ENCODE peak calls at places on chromosomes 2 and 18, in ten cellular contexts. R is breast epithelium; X is CD8-positive, alpha-beta memory T cell; Z is heart right ventricle; V is psoas muscle; F is endodermal cell; E is lower lobe of right lung; D is thoracic aorta; B is astrocyte; L is HCT116. W is an unnamed sample.

GRCh38 chr2:47089083-47089464 is 66.0 kb downstream of the STPG4 start:
- DNase-seq in R (no peak), X (no peak), Z (no peak), V (no peak), F (no peak), E (no peak), D (no peak), B (peak; percentile 66), L (peak; percentile 39), W (peak; percentile 47)

GRCh38 chr2:235553291-235553690 is 59.4 kb downstream of the AGAP1 start:
- DNase-seq in R (no peak), X (no peak), Z (no peak), V (no peak), F (no peak), E (no peak), D (no peak), B (no peak), L (no peak), W (no peak)

GRCh38 chr2:128395640-128396499 is 77.2 kb upstream of the HS6ST1 start:
- DNase-seq in R (no peak), X (no peak), Z (no peak), V (no peak), F (peak; percentile 51), E (no peak), D (no peak), B (peak; percentile 1), L (no peak), W (peak; percentile 61)

GRCh38 chr18:24964213-24964612 is 387.8 kb downstream of the ZNF521 start:
- DNase-seq in R (no peak), X (no peak), Z (no peak), V (peak; percentile 72), F (peak; percentile 78), E (no peak), D (no peak), B (no peak), L (no peak), W (no peak)

GRCh38 chr2:3644891-3645605 is 13.0 kb upstream of the ALLC start:
- DNase-seq in R (no peak), X (no peak), Z (no peak), V (no peak), F (peak; percentile 42), E (no peak), D (no peak), B (no peak), L (no peak), W (no peak)

GRCh38 chr2:121648206-121648605 is 1.1 kb downstream of the CLASP1 start:
- DNase-seq in R (no peak), X (no peak), Z (no peak), V (no peak), F (no peak), E (no peak), D (no peak), B (peak; percentile 38), L (no peak), W (no peak)

GRCh38 chr2:179900655-179901054 is 39.2 kb upstream of the ZNF385B start:
- DNase-seq in R (no peak), X (no peak), Z (no peak), V (no peak), F (no peak), E (no peak), D (no peak), B (no peak), L (no peak), W (no peak)

GRCh38 chr2:210003394-210003793 is 956 bp downstream of the RPE start:
- DNase-seq in R (no peak), X (no peak), Z (no peak), V (no peak), F (no peak), E (no peak), D (no peak), B (no peak), L (no peak), W (no peak)

GRCh38 chr2:56580242-56580641 is 396.5 kb downstream of the CCDC85A start:
- DNase-seq in R (no peak), X (no peak), Z (no peak), V (no peak), F (no peak), E (no peak), D (no peak), B (peak; percentile 90), L (no peak), W (no peak)

GRCh38 chr18:36131692-36132483 is 2.2 kb downstream of the ELP2 start:
- DNase-seq in R (no peak), X (no peak), Z (no peak), V (no peak), F (no peak), E (no peak), D (no peak), B (no peak), L (no peak), W (no peak)
- H3K4me3 ChIP-seq in R (peak overlapping the region; percentile 90), X (peak overlapping the region; percentile 24), Z (no peak overlapping the region), V (peak overlapping the region; percentile 87), F (peak overlapping the region; percentile 96), E (peak overlapping the region; percentile 97), D (no peak overlapping the region), B (no peak overlapping the region), L (no peak overlapping the region), W (no peak overlapping the region)

GRCh38 chr2:19671907-19672306 is 229.9 kb downstream of the TTC32 start:
- DNase-seq in R (no peak), X (no peak), Z (no peak), V (no peak), F (peak; percentile 12), E (no peak), D (no peak), B (no peak), L (no peak), W (no peak)
- H3K27me3 ChIP-seq in R (no peaks in the 10 kb centered on the region), X (no peaks in the 10 kb centered on the region), Z (no peaks in the 10 kb centered on the region), V (peaks cover 2% of the 10 kb centered on the region), F (no peaks in the 10 kb centered on the region), E (no peaks in the 10 kb centered on the region), D (no peaks in the 10 kb centered on the region), B (no peaks in the 10 kb centered on the region), L (no peaks in the 10 kb centered on the region), W (no peaks in the 10 kb centered on the region)

DNA sequence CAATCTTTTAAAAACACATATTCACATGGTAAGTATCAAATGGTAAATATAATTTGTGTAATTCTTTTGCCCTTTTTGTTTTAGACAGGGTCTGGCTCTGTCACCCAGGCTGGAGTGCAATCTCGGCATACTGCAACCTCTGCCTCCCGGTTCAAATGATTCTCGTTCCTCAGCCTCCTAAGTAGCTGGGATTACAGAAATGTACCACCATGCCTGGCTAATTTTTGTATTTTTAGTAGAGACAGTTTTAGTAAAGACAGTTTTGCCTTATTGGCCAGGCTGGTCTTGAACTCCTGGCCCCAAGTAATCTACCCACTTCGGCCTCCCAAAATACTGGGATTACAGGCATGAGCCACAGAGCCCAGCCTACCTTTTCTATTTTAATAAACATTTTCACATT is 182.2 kb downstream of the MYCN start:
- DNase-seq in R (no peak), X (no peak), Z (no peak), V (no peak), F (no peak), E (no peak), D (no peak), B (no peak), L (no peak), W (no peak)
- H3K36me3 ChIP-seq in R (no peaks in the 10 kb centered on the region), X (no peaks in the 10 kb centered on the region), Z (no peaks in the 10 kb centered on the region), V (no peaks in the 10 kb centered on the region), F (no peaks in the 10 kb centered on the region), E (no peaks in the 10 kb centered on the region), D (no peaks in the 10 kb centered on the region), B (no peaks in the 10 kb centered on the region), L (no peaks in the 10 kb centered on the region), W (no peaks in the 10 kb centered on the region)

DNA sequence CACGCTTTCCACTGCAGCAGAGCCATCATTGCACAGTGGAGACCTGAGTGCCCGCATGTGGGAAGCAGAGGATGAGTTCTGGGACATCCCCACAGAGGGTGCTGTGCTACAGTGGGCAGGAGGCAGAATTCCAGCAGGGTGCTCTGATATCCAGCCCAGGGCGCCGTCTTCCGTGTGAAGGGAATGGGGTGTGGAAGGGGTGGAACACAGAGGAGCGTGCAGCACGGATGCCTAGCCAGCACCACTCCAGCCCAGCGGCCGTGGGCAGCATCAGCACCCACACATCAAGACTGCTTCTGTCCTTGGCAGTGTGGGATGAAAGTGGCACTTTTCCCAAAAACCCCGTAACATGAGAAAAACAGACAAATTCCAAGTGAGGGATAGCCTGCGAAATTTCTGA is 134.3 kb downstream of the ZNF236 start:
- DNase-seq in R (no peak), X (no peak), Z (no peak), V (no peak), F (no peak), E (no peak), D (no peak), B (no peak), L (no peak), W (no peak)
- H3K4me3 ChIP-seq in R (no peak overlapping the region), X (no peak overlapping the region), Z (no peak overlapping the region), V (no peak overlapping the region), F (no peak overlapping the region), E (no peak overlapping the region), D (no peak overlapping the region), B (no peak overlapping the region), L (no peak overlapping the region), W (no peak overlapping the region)

GRCh38 chr2:174337337-174338154 is 2.8 kb downstream of the SP9 start:
- DNase-seq in R (no peak), X (peak; percentile 50), Z (no peak), V (no peak), F (peak; percentile 81), E (no peak), D (no peak), B (peak; percentile 52), L (no peak), W (peak; percentile 82)
- H3K27me3 ChIP-seq in R (peaks cover 14% of the 10 kb centered on the region), X (peaks cover 88% of the 10 kb centered on the region), Z (peaks cover 67% of the 10 kb centered on the region), V (peaks cover 48% of the 10 kb centered on the region), F (peaks cover 99% of the 10 kb centered on the region), E (peaks cover 99% of the 10 kb centered on the region), D (peaks cover 82% of the 10 kb centered on the region), B (peaks cover 94% of the 10 kb centered on the region), L (no peaks in the 10 kb centered on the region), W (peaks cover 99% of the 10 kb centered on the region)

DNA sequence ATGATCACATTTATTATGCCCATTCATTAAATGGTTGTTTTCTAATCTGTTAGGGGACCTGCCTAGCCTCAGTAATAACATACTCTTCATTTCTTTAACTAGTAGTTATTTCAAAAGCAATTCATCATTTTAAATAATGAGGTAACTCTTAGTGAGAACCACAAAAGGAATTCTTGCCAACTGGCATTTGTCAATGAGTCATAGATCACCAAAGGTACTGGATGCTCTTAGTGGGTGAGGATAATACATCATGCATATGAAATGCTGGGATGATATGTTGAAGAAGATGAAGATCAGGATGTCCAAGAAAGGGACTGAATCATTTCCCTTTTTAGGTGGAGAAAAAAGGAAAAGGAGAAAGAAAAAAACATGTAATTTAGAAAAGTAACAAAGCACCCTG is 826.2 kb upstream of the DDX18 start:
- DNase-seq in R (no peak), X (no peak), Z (no peak), V (no peak), F (no peak), E (no peak), D (no peak), B (peak; percentile 26), L (no peak), W (no peak)
- H3K36me3 ChIP-seq in R (no peaks in the 10 kb centered on the region), X (no peaks in the 10 kb centered on the region), Z (no peaks in the 10 kb centered on the region), V (no peaks in the 10 kb centered on the region), F (no peaks in the 10 kb centered on the region), E (no peaks in the 10 kb centered on the region), D (no peaks in the 10 kb centered on the region), B (no peaks in the 10 kb centered on the region), L (no peaks in the 10 kb centered on the region), W (no peaks in the 10 kb centered on the region)